ENCODE peak calls at places on chromosomes 12 and 14, in five cellular contexts. N is thyroid gland, I is endodermal cell, E is cardiac fibroblast, V is fibroblast of mammary gland. G is an unnamed sample.

GRCh38 chr12:6336079-6336858 is 5.6 kb downstream of the TNFRSF1A start:
- DNase-seq in V (peak; percentile 100), I (peak; percentile 100), N (peak; percentile 98), E (peak; percentile 100), G (peak; percentile 99)

GRCh38 chr12:55822228-55822627 is 4.4 kb downstream of the ORMDL2 start:
- DNase-seq in I (peak; percentile 87), E (no peak), V (no peak), N (no peak), G (no peak)

GRCh38 chr12:89349814-89350213 is 2.5 kb downstream of the DUSP6 start:
- DNase-seq in V (peak; percentile 77), N (peak; percentile 18), E (peak; percentile 88), I (peak; percentile 81), G (peak; percentile 74)

GRCh38 chr14:69571879-69572633 is 2.6 kb downstream of the CCDC177 start:
- DNase-seq in N (peak; percentile 34), E (peak; percentile 31), I (peak; percentile 87), V (no peak), G (no peak)

GRCh38 chr14:55333785-55334485 is 62.7 kb downstream of the FBXO34 start:
- DNase-seq in V (no peak), N (no peak), I (no peak), E (no peak), G (peak; percentile 61)

GRCh38 chr12:3315201-3315661 is 175.8 kb upstream of the PRMT8 start:
- DNase-seq in V (peak; percentile 72), E (peak; percentile 70), N (peak; percentile 74), I (no peak), G (peak; percentile 73)

GRCh38 chr14:67881225-67881624 is 61.6 kb downstream of the RAD51B start:
- DNase-seq in E (no peak), I (no peak), N (peak; percentile 3), V (no peak), G (no peak)

GRCh38 chr14:92759679-92760523 is 11.5 kb upstream of the LGMN start:
- DNase-seq in E (no peak), V (no peak), N (no peak), I (no peak), G (no peak)

GRCh38 chr12:89353823-89354629 is 1.7 kb upstream of the DUSP6 start:
- DNase-seq in N (peak; percentile 71), I (peak; percentile 98), E (peak; percentile 82), V (peak; percentile 63), G (peak; percentile 70)

GRCh38 chr12:8047842-8048241 is 15.3 kb downstream of the FOXJ2 start:
- DNase-seq in N (no peak), I (no peak), V (no peak), E (no peak), G (no peak)

GRCh38 chr12:125145196-125145595 is 80.0 kb downstream of the AACS start:
- DNase-seq in I (peak; percentile 55), E (no peak), V (peak; percentile 84), N (no peak), G (no peak)

GRCh38 chr12:121590476-121591143 is 9.8 kb upstream of the KDM2B start:
- DNase-seq in I (no peak), V (peak; percentile 87), E (no peak), N (no peak), G (peak; percentile 29)

GRCh38 chr14:89425931-89426330 is 8.9 kb upstream of the FOXN3 start:
- DNase-seq in E (peak; percentile 99), I (no peak), N (no peak), V (peak; percentile 99), G (peak; percentile 98)

GRCh38 chr14:52253503-52253902 is 14.0 kb upstream of the PTGDR start:
- DNase-seq in E (peak; percentile 21), I (peak; percentile 46), V (peak; percentile 51), N (no peak), G (no peak)

GRCh38 chr12:25615119-25615518 is 62.0 kb upstream of the LMNTD1 start:
- DNase-seq in E (peak; percentile 93), N (no peak), I (no peak), V (peak; percentile 98), G (peak; percentile 88)

GRCh38 chr14:57245941-57246340 is 22.8 kb downstream of the EXOC5 start:
- DNase-seq in I (no peak), E (peak; percentile 13), N (peak; percentile 9), V (peak; percentile 1), G (no peak)

GRCh38 chr14:37034410-37035285 is 137.8 kb downstream of the SLC25A21 start:
- DNase-seq in V (peak; percentile 88), E (peak; percentile 48), I (no peak), N (no peak), G (peak; percentile 86)

GRCh38 chr12:96078281-96078761 is 42.9 kb upstream of the LTA4H start:
- DNase-seq in N (peak; percentile 34), I (no peak), E (peak; percentile 29), V (no peak), G (no peak)

GRCh38 chr12:64801381-64801780 is 23.1 kb upstream of the TBC1D30 start:
- DNase-seq in I (no peak), E (no peak), N (no peak), V (peak; percentile 13), G (no peak)

GRCh38 chr12:131077931-131078391 is 124.3 kb downstream of the ADGRD1 start:
- DNase-seq in I (peak; percentile 44), N (no peak), E (no peak), V (no peak), G (no peak)

GRCh38 chr14:103519043-103519836 is 3.4 kb downstream of the CKB start:
- DNase-seq in I (no peak), N (peak; percentile 82), V (no peak), E (peak; percentile 33), G (no peak)
- H3K4me3 ChIP-seq in I (no peak overlapping the region), N (no peak overlapping the region), V (no peak overlapping the region), E (no peak overlapping the region), G (no peak overlapping the region)

GRCh38 chr12:99647453-99647852 is at the start of gene GARIN6:
- DNase-seq in V (no peak), E (no peak), N (no peak), I (no peak), G (no peak)

GRCh38 chr12:99648183-99648582 is 630 bp downstream of the GARIN6 start:
- DNase-seq in V (no peak), N (no peak), I (no peak), E (no peak), G (no peak)

GRCh38 chr12:99644629-99645028 is 2.9 kb upstream of the GARIN6 start:
- DNase-seq in E (no peak), I (no peak), N (no peak), V (no peak), G (no peak)

GRCh38 chr12:99649551-99649950 is 2.0 kb downstream of the GARIN6 start:
- DNase-seq in I (peak; percentile 53), N (no peak), E (no peak), V (no peak), G (no peak)
- TF ChIP-seq CTCF in I (peak; percentile 56), N (no peak), E (no peak), V (no peak), G (no peak)

GRCh38 chr12:127146991-127147718 is 1119.8 kb upstream of the TMEM132C start:
- DNase-seq in I (no peak), V (no peak), N (no peak), E (no peak), G (no peak)

GRCh38 chr12:127145543-127145928 is 1121.4 kb upstream of the TMEM132C start:
- DNase-seq in N (no peak), I (no peak), V (no peak), E (peak; percentile 41), G (no peak)

GRCh38 chr12:127147724-127148123 is 1119.2 kb upstream of the TMEM132C start:
- DNase-seq in N (no peak), V (no peak), E (no peak), I (peak; percentile 62), G (no peak)

GRCh38 chr12:127144770-127145169 is 1122.2 kb upstream of the TMEM132C start:
- DNase-seq in I (no peak), N (no peak), V (no peak), E (no peak), G (no peak)

DNA sequence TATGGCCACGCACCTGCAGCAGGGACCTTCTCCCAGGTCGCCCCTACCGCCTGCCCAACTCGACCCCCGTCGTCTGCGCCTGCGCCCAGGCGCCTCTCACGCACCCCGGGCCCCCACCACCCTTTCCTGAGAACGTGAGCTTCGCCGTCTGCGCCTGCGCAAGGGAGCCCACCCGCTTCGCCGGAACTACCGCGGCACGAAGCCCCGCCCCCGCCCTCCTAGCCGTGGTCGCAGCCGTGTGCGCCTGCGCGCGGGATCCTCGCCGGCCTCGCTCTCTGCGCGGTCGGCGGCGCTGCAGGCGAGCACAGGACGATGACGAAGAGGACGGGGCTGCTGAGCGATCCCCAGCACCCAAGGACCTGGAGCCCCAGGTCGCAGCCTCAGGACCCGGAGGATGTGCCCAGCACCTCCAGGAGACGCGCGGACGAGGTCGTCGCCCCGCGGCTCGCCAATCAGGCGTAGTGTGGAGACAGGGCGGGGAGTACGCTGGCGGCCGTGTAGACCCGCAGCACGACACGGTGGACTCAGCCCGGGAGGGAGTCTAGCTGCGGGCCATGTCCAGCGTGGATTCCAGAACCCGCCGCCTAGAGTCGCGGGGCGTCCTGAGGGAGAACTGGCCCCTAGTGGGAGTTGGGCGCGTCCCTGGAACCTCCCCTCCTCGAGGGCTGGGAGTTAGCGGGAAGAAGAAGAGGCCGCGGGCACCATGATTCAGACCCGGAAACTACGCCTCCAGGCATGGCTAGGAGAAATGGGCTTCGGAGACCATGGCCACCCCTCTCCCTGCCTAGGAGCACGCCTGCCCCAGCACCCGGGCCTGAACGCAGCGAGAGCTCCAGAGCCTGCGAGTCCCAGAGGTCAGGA is 1120.8 kb upstream of the TMEM132C start:
- DNase-seq in N (peak; percentile 66), E (peak; percentile 71), I (no peak), V (peak; percentile 62), G (peak; percentile 72)
- H3K4me3 ChIP-seq in N (peak overlapping the region; percentile 38), E (peak overlapping the region; percentile 40), I (no peak overlapping the region), V (peak overlapping the region; percentile 48), G (peak overlapping the region; percentile 56)

DNA sequence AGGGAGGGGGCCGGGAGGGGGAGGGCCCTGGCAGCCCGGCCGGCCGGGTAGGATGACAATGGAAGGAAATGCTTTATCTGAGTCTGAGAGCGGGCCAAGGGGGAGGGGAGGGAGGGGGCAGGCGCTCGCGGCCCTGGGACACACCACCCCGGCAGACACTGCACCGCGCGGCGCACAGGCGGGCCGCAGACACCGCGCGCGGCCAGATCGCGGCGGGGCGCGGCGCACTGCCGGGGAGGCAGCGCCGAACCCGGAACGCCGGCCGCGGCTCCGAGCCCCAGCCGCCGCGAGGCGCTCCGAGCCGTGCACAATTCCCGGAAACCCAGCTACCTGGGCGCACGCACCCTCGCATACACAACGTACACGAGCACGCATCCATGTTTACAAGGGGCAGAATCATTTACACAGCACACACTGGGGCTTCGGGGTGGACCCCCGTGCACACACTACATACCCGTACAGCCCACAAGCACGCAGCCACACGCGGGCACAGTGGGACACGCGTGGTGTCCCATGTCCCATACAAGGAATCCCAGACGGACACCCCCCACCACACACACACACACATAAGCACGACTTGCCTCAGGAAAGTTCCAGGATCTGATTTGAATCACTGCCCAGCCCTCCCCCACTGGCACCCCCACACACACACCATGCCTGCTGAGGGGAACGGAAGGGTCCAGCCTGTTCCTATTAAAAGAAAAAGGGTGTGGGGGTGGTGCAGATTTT is at the start of gene HDAC7:
- DNase-seq in V (peak; percentile 77), I (peak; percentile 95), E (peak; percentile 90), N (peak; percentile 89), G (peak; percentile 91)
- TF ChIP-seq CTCF in V (no peak), I (no peak), E (no peak), N (no peak), G (no peak)

G was measured in astrocyte of the spinal cord.